ENCODE peak calls at places on chromosomes 2 and 18, in six cellular contexts. H, F, J, L, W and Q are unnamed samples.
A peak's percentile ranks its signal among the peaks of the same experiment; 100 is the strongest.

GRCh38 chr2:24597181-24597870 is 106.3 kb downstream of the NCOA1 start:
- DNase-seq in H (no peak), F (no peak), J (no peak), L (no peak), W (no peak), Q (no peak)

GRCh38 chr2:62352031-62352430 is 154.0 kb downstream of the TMEM17 start:
- DNase-seq in H (no peak), F (no peak), J (no peak), L (no peak), W (no peak), Q (no peak)

GRCh38 chr2:18074476-18074875 is 196.0 kb downstream of the KCNS3 start:
- DNase-seq in H (peak; percentile 51), F (no peak), J (no peak), L (no peak), W (no peak), Q (no peak)

GRCh38 chr18:33928226-33928625 is 296.5 kb downstream of the NOL4 start:
- DNase-seq in H (no peak), F (no peak), J (no peak), L (no peak), W (no peak), Q (no peak)

GRCh38 chr2:148645925-148646559 is 1.5 kb downstream of the EPC2 start:
- DNase-seq in H (peak; percentile 91), F (peak; percentile 73), J (peak; percentile 89), L (peak; percentile 81), W (no peak), Q (peak; percentile 75)

GRCh38 chr2:189363559-189363958 is 77.7 kb upstream of the WDR75 start:
- DNase-seq in H (peak; percentile 86), F (no peak), J (no peak), L (no peak), W (no peak), Q (no peak)

GRCh38 chr2:192675640-192676039 is 480.9 kb upstream of the TMEFF2 start:
- DNase-seq in H (no peak), F (no peak), J (no peak), L (no peak), W (no peak), Q (no peak)

GRCh38 chr2:98487806-98488189 is 43.1 kb downstream of the INPP4A start:
- DNase-seq in H (peak; percentile 45), F (no peak), J (peak; percentile 78), L (peak; percentile 69), W (no peak), Q (no peak)

GRCh38 chr18:36107477-36107876 is 21.7 kb downstream of the SLC39A6 start:
- DNase-seq in H (no peak), F (no peak), J (no peak), L (no peak), W (no peak), Q (no peak)

GRCh38 chr2:95005726-95006125 is 19.8 kb upstream of the MAL start:
- DNase-seq in H (no peak), F (no peak), J (no peak), L (no peak), W (no peak), Q (no peak)

GRCh38 chr2:223414646-223415045 is 187.5 kb downstream of the SCG2 start:
- DNase-seq in H (no peak), F (no peak), J (no peak), L (no peak), W (no peak), Q (no peak)

GRCh38 chr18:31156831-31157763 is 5.6 kb downstream of the DSC1 start:
- DNase-seq in H (no peak), F (no peak), J (no peak), L (no peak), W (no peak), Q (no peak)

GRCh38 chr2:97906309-97906708 is 89.4 kb downstream of the TMEM131 start:
- DNase-seq in H (no peak), F (no peak), J (no peak), L (no peak), W (no peak), Q (no peak)

GRCh38 chr18:26777316-26778053 is 88.0 kb downstream of the AQP4 start:
- DNase-seq in H (no peak), F (no peak), J (no peak), L (no peak), W (no peak), Q (no peak)

GRCh38 chr18:10400534-10400933 is 53.9 kb upstream of the APCDD1 start:
- DNase-seq in H (no peak), F (no peak), J (no peak), L (no peak), W (no peak), Q (no peak)

GRCh38 chr2:159029936-159030335 is 61.5 kb downstream of the TANC1 start:
- DNase-seq in H (no peak), F (no peak), J (no peak), L (no peak), W (no peak), Q (no peak)

GRCh38 chr2:240503375-240503774 is 54.4 kb downstream of the ANKMY1 start:
- DNase-seq in H (no peak), F (no peak), J (no peak), L (no peak), W (no peak), Q (no peak)

GRCh38 chr18:8742382-8743361 is 37.3 kb downstream of the MTCL1 start:
- DNase-seq in H (no peak), F (no peak), J (peak; percentile 85), L (no peak), W (no peak), Q (no peak)

GRCh38 chr18:28045176-28045810 is 131.6 kb downstream of the CDH2 start:
- DNase-seq in H (peak; percentile 59), F (no peak), J (no peak), L (no peak), W (no peak), Q (no peak)

GRCh38 chr2:23624378-23624777 is 239.4 kb downstream of the KLHL29 start:
- DNase-seq in H (peak; percentile 18), F (no peak), J (no peak), L (peak; percentile 54), W (peak; percentile 48), Q (no peak)

GRCh38 chr2:160108231-160108630 is 45.8 kb upstream of the PLA2R1 start:
- DNase-seq in H (no peak), F (no peak), J (no peak), L (no peak), W (no peak), Q (no peak)

GRCh38 chr2:33116799-33117198 is 170.0 kb downstream of the LTBP1 start:
- DNase-seq in H (no peak), F (no peak), J (no peak), L (no peak), W (no peak), Q (no peak)

GRCh38 chr2:28694364-28694763 is 57.3 kb upstream of the PPP1CB start:
- DNase-seq in H (no peak), F (no peak), J (no peak), L (no peak), W (no peak), Q (no peak)

GRCh38 chr2:96800061-96800761 is 15.9 kb upstream of the CNNM3 start:
- DNase-seq in H (no peak), F (no peak), J (no peak), L (no peak), W (no peak), Q (no peak)

GRCh38 chr2:110153416-110153815 is 37.8 kb upstream of the MALL start:
- DNase-seq in H (no peak), F (no peak), J (no peak), L (no peak), W (no peak), Q (no peak)

GRCh38 chr2:15689654-15690053 is 98.0 kb downstream of the DDX1 start:
- DNase-seq in H (no peak), F (no peak), J (no peak), L (no peak), W (no peak), Q (no peak)

GRCh38 chr18:48713302-48713701 is 174.5 kb downstream of the CTIF start:
- DNase-seq in H (no peak), F (no peak), J (no peak), L (no peak), W (no peak), Q (no peak)

GRCh38 chr2:107772380-107772779 is 54.3 kb upstream of the RGPD4 start:
- DNase-seq in H (no peak), F (no peak), J (no peak), L (no peak), W (no peak), Q (no peak)

GRCh38 chr2:39469807-39470206 is 32.7 kb upstream of the MAP4K3 start:
- DNase-seq in H (peak; percentile 68), F (no peak), J (no peak), L (peak; percentile 20), W (no peak), Q (no peak)

GRCh38 chr2:54859997-54860701 is 136.7 kb downstream of the EML6 start:
- DNase-seq in H (peak; percentile 98), F (no peak), J (no peak), L (no peak), W (no peak), Q (no peak)